ENCODE peak calls at places on chromosomes 4 and X, in eight cellular contexts. One of them, this sample, is unnamed. For H3K9me3 and H3K36me3, the result is how much of the 10 kb centered on the place peaks cover.

GRCh38 chr4:183960021-183960420 is 54.9 kb downstream of the STOX2 start:
- DNase-seq in SK-N-SH: peak
- DNase-seq in GM12878: no peak
- DNase-seq in stomach: peak
- DNase-seq in K562: peak
- DNase-seq in transverse colon: peak
- DNase-seq in ovary: peak
- DNase-seq in suprapubic skin: peak
- DNase-seq in this sample: peak

GRCh38 chr4:39341075-39341725 is 25.0 kb downstream of the RFC1 start:
- DNase-seq in stomach: no peak
- DNase-seq in ovary: no peak
- DNase-seq in SK-N-SH: no peak
- DNase-seq in suprapubic skin: no peak
- DNase-seq in K562: no peak
- DNase-seq in transverse colon: no peak
- DNase-seq in GM12878: no peak
- DNase-seq in this sample: no peak

GRCh38 chr4:164930647-164931046 is 46.8 kb downstream of the TRIM61 start:
- DNase-seq in K562: no peak
- DNase-seq in ovary: no peak
- DNase-seq in stomach: no peak
- DNase-seq in GM12878: no peak
- DNase-seq in suprapubic skin: no peak
- DNase-seq in transverse colon: peak
- DNase-seq in SK-N-SH: no peak
- DNase-seq in this sample: no peak

GRCh38 chr4:7798215-7798995 is 141.3 kb downstream of the AFAP1 start:
- DNase-seq in suprapubic skin: peak
- DNase-seq in GM12878: no peak
- DNase-seq in stomach: no peak
- DNase-seq in K562: no peak
- DNase-seq in SK-N-SH: no peak
- DNase-seq in transverse colon: no peak
- DNase-seq in ovary: no peak
- DNase-seq in this sample: no peak

GRCh38 chr4:7353846-7354610 is 80.7 kb downstream of the PSAPL1 start:
- DNase-seq in SK-N-SH: no peak
- DNase-seq in suprapubic skin: no peak
- DNase-seq in transverse colon: no peak
- DNase-seq in K562: no peak
- DNase-seq in GM12878: no peak
- DNase-seq in stomach: no peak
- DNase-seq in ovary: no peak
- DNase-seq in this sample: no peak

GRCh38 chr4:140330311-140330900 is 43.0 kb upstream of the SCOC start:
- DNase-seq in SK-N-SH: no peak
- DNase-seq in GM12878: no peak
- DNase-seq in ovary: no peak
- DNase-seq in K562: no peak
- DNase-seq in stomach: no peak
- DNase-seq in transverse colon: no peak
- DNase-seq in suprapubic skin: no peak
- DNase-seq in this sample: no peak

GRCh38 chr4:164357957-164358356 is 396.0 kb upstream of the SMIM31 start:
- DNase-seq in suprapubic skin: no peak
- DNase-seq in ovary: no peak
- DNase-seq in transverse colon: no peak
- DNase-seq in SK-N-SH: no peak
- DNase-seq in K562: no peak
- DNase-seq in GM12878: no peak
- DNase-seq in stomach: no peak
- DNase-seq in this sample: no peak

GRCh38 chrX:139862208-139862607 is 70.6 kb downstream of the ATP11C start:
- DNase-seq in ovary: no peak
- DNase-seq in K562: no peak
- DNase-seq in GM12878: no peak
- DNase-seq in stomach: no peak
- DNase-seq in SK-N-SH: no peak
- DNase-seq in transverse colon: no peak
- DNase-seq in suprapubic skin: no peak
- DNase-seq in this sample: no peak

GRCh38 chr4:7384929-7385890 is 49.5 kb downstream of the PSAPL1 start:
- DNase-seq in GM12878: no peak
- DNase-seq in K562: no peak
- DNase-seq in SK-N-SH: peak
- DNase-seq in suprapubic skin: peak
- DNase-seq in stomach: no peak
- DNase-seq in transverse colon: no peak
- DNase-seq in ovary: no peak
- DNase-seq in this sample: no peak

GRCh38 chr4:169412046-169412445 is 141.3 kb upstream of the SH3RF1 start:
- DNase-seq in suprapubic skin: no peak
- DNase-seq in K562: no peak
- DNase-seq in stomach: no peak
- DNase-seq in ovary: no peak
- DNase-seq in GM12878: no peak
- DNase-seq in SK-N-SH: no peak
- DNase-seq in transverse colon: no peak
- DNase-seq in this sample: no peak

GRCh38 chrX:97747346-97747745 is 863.6 kb downstream of the RPA4 start:
- DNase-seq in GM12878: no peak
- DNase-seq in K562: no peak
- DNase-seq in ovary: no peak
- DNase-seq in transverse colon: no peak
- DNase-seq in stomach: no peak
- DNase-seq in suprapubic skin: no peak
- DNase-seq in SK-N-SH: no peak
- DNase-seq in this sample: no peak

GRCh38 chrX:2638279-2638678 is 52.8 kb upstream of the CD99 start:
- DNase-seq in stomach: no peak
- DNase-seq in ovary: no peak
- DNase-seq in GM12878: no peak
- DNase-seq in K562: no peak
- DNase-seq in suprapubic skin: no peak
- DNase-seq in transverse colon: no peak
- DNase-seq in SK-N-SH: no peak
- DNase-seq in this sample: no peak

GRCh38 chrX:150037041-150037440 is 98.8 kb upstream of the EOLA2 start:
- DNase-seq in suprapubic skin: no peak
- DNase-seq in stomach: no peak
- DNase-seq in SK-N-SH: no peak
- DNase-seq in GM12878: no peak
- DNase-seq in K562: no peak
- DNase-seq in ovary: no peak
- DNase-seq in transverse colon: no peak
- DNase-seq in this sample: no peak

GRCh38 chr4:40984051-40984450 is 230.3 kb downstream of the APBB2 start:
- DNase-seq in SK-N-SH: no peak
- DNase-seq in transverse colon: no peak
- DNase-seq in GM12878: no peak
- DNase-seq in K562: no peak
- DNase-seq in suprapubic skin: no peak
- DNase-seq in stomach: no peak
- DNase-seq in ovary: peak
- DNase-seq in this sample: no peak

GRCh38 chrX:128975716-128976115 is 547.6 kb downstream of the SMARCA1 start:
- DNase-seq in SK-N-SH: peak
- DNase-seq in ovary: no peak
- DNase-seq in GM12878: no peak
- DNase-seq in transverse colon: peak
- DNase-seq in K562: peak
- DNase-seq in stomach: peak
- DNase-seq in suprapubic skin: no peak
- DNase-seq in this sample: no peak

GRCh38 chr4:87521757-87522374 is 7.3 kb downstream of the SPARCL1 start:
- DNase-seq in stomach: no peak
- DNase-seq in transverse colon: no peak
- DNase-seq in ovary: no peak
- DNase-seq in suprapubic skin: no peak
- DNase-seq in K562: peak
- DNase-seq in SK-N-SH: no peak
- DNase-seq in GM12878: no peak
- DNase-seq in this sample: no peak

GRCh38 chr4:43651991-43652390 is 759.5 kb downstream of the GRXCR1 start:
- DNase-seq in K562: no peak
- DNase-seq in GM12878: no peak
- DNase-seq in suprapubic skin: no peak
- DNase-seq in ovary: no peak
- DNase-seq in transverse colon: no peak
- DNase-seq in SK-N-SH: no peak
- DNase-seq in stomach: no peak
- DNase-seq in this sample: no peak

GRCh38 chr4:113077611-113078010 is 28.2 kb downstream of the ANK2 start:
- DNase-seq in transverse colon: no peak
- DNase-seq in SK-N-SH: peak
- DNase-seq in ovary: no peak
- DNase-seq in GM12878: no peak
- DNase-seq in stomach: no peak
- DNase-seq in K562: no peak
- DNase-seq in suprapubic skin: no peak
- DNase-seq in this sample: no peak

GRCh38 chr4:75512336-75513211 is 1.6 kb downstream of the RCHY1 start:
- DNase-seq in K562: peak
- DNase-seq in GM12878: peak
- DNase-seq in stomach: no peak
- DNase-seq in SK-N-SH: no peak
- DNase-seq in suprapubic skin: no peak
- DNase-seq in ovary: no peak
- DNase-seq in transverse colon: no peak
- DNase-seq in this sample: no peak

GRCh38 chrX:125132274-125132673 is 187.4 kb upstream of the TEX13C start:
- DNase-seq in K562: peak
- DNase-seq in stomach: no peak
- DNase-seq in transverse colon: no peak
- DNase-seq in suprapubic skin: no peak
- DNase-seq in GM12878: no peak
- DNase-seq in ovary: no peak
- DNase-seq in SK-N-SH: peak
- DNase-seq in this sample: no peak

GRCh38 chr4:99103166-99103565 is 14.6 kb upstream of the ADH5 start:
- DNase-seq in ovary: no peak
- DNase-seq in K562: no peak
- DNase-seq in GM12878: no peak
- DNase-seq in SK-N-SH: no peak
- DNase-seq in stomach: no peak
- DNase-seq in transverse colon: no peak
- DNase-seq in suprapubic skin: no peak
- DNase-seq in this sample: no peak

GRCh38 chr4:3136454-3136853 is 62.0 kb downstream of the HTT start:
- DNase-seq in K562: no peak
- DNase-seq in transverse colon: no peak
- DNase-seq in ovary: no peak
- DNase-seq in GM12878: no peak
- DNase-seq in SK-N-SH: no peak
- DNase-seq in stomach: no peak
- DNase-seq in suprapubic skin: no peak
- DNase-seq in this sample: no peak

GRCh38 chr4:148345509-148345908 is 96.7 kb downstream of the NR3C2 start:
- DNase-seq in K562: no peak
- DNase-seq in GM12878: no peak
- DNase-seq in transverse colon: no peak
- DNase-seq in suprapubic skin: no peak
- DNase-seq in stomach: no peak
- DNase-seq in SK-N-SH: no peak
- DNase-seq in ovary: no peak
- DNase-seq in this sample: no peak

GRCh38 chr4:148346657-148347056 is 95.6 kb downstream of the NR3C2 start:
- DNase-seq in stomach: no peak
- DNase-seq in K562: no peak
- DNase-seq in ovary: no peak
- DNase-seq in transverse colon: no peak
- DNase-seq in GM12878: no peak
- DNase-seq in suprapubic skin: no peak
- DNase-seq in SK-N-SH: no peak
- DNase-seq in this sample: no peak

GRCh38 chr4:148344382-148344781 is 97.8 kb downstream of the NR3C2 start:
- DNase-seq in suprapubic skin: no peak
- DNase-seq in GM12878: no peak
- DNase-seq in K562: no peak
- DNase-seq in ovary: no peak
- DNase-seq in transverse colon: no peak
- DNase-seq in stomach: peak
- DNase-seq in SK-N-SH: no peak
- DNase-seq in this sample: no peak

GRCh38 chr4:148341980-148342800 is 100.0 kb downstream of the NR3C2 start:
- DNase-seq in SK-N-SH: no peak
- DNase-seq in GM12878: no peak
- DNase-seq in ovary: peak
- DNase-seq in K562: no peak
- DNase-seq in suprapubic skin: no peak
- DNase-seq in stomach: no peak
- DNase-seq in transverse colon: no peak
- DNase-seq in this sample: no peak
- H3K9me3 ChIP-seq in SK-N-SH: under half
- H3K9me3 ChIP-seq in GM12878: under half
- H3K9me3 ChIP-seq in ovary: under half
- H3K9me3 ChIP-seq in K562: under half
- H3K9me3 ChIP-seq in suprapubic skin: under half
- H3K9me3 ChIP-seq in stomach: under half
- H3K9me3 ChIP-seq in transverse colon: under half
- H3K9me3 ChIP-seq in this sample: under half

DNA sequence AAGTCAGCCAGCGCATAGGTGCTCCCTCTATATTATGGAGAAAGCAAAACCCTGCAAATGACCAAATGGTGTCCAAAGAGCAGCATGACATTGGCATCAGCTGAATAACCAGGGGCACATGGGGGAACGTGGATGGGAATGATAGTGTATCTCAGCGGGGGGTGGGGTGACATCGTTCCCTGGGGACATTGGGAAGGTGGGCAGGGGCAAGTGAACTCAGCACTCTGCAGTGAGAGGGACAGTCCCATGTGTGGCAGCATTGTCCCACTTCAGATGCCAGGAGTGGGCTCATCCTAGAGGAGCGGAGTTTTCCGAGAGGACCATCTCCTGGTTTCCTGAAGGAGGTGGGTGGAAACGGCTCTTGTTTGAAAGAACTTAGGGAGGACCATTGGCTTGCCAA is 64.8 kb downstream of the NELFA start:
- DNase-seq in SK-N-SH: no peak
- DNase-seq in suprapubic skin: no peak
- DNase-seq in stomach: no peak
- DNase-seq in K562: no peak
- DNase-seq in GM12878: no peak
- DNase-seq in transverse colon: no peak
- DNase-seq in ovary: no peak
- DNase-seq in this sample: no peak
- H3K36me3 ChIP-seq in SK-N-SH: half or more
- H3K36me3 ChIP-seq in suprapubic skin: under half
- H3K36me3 ChIP-seq in stomach: half or more
- H3K36me3 ChIP-seq in K562: half or more
- H3K36me3 ChIP-seq in GM12878: under half
- H3K36me3 ChIP-seq in transverse colon: under half
- H3K36me3 ChIP-seq in ovary: under half
- H3K36me3 ChIP-seq in this sample: half or more

GRCh38 chrX:154718607-154719006 is 32.3 kb downstream of the GAB3 start:
- DNase-seq in transverse colon: no peak
- DNase-seq in SK-N-SH: no peak
- DNase-seq in stomach: no peak
- DNase-seq in K562: no peak
- DNase-seq in ovary: no peak
- DNase-seq in suprapubic skin: no peak
- DNase-seq in GM12878: no peak
- DNase-seq in this sample: no peak
- TF ChIP-seq EP300 in transverse colon: no peak
- TF ChIP-seq EP300 in SK-N-SH: no peak
- TF ChIP-seq EP300 in stomach: no peak
- TF ChIP-seq EP300 in K562: peak
- TF ChIP-seq EP300 in ovary: no peak
- TF ChIP-seq EP300 in suprapubic skin: no peak
- TF ChIP-seq EP300 in GM12878: no peak
- TF ChIP-seq EP300 in this sample: no peak

GRCh38 chrX:5726246-5726645 is 502.4 kb downstream of the NLGN4X start:
- DNase-seq in ovary: no peak
- DNase-seq in transverse colon: no peak
- DNase-seq in K562: no peak
- DNase-seq in GM12878: no peak
- DNase-seq in SK-N-SH: no peak
- DNase-seq in stomach: no peak
- DNase-seq in suprapubic skin: no peak
- DNase-seq in this sample: no peak
- H3K9me3 ChIP-seq in ovary: under half
- H3K9me3 ChIP-seq in transverse colon: under half
- H3K9me3 ChIP-seq in K562: under half
- H3K9me3 ChIP-seq in GM12878: under half
- H3K9me3 ChIP-seq in SK-N-SH: under half
- H3K9me3 ChIP-seq in stomach: under half
- H3K9me3 ChIP-seq in suprapubic skin: under half
- H3K9me3 ChIP-seq in this sample: under half